ENCODE peak calls at places on chromosomes 4 and X, in nine cellular contexts. P is heart left ventricle, U is A549, N is GM12878, M is testis, G is K562, Z is GM12892, H is NB4, L is body of pancreas. D is an unnamed sample.

GRCh38 chr4:120718979-120719566 is 203.5 kb downstream of the PRDM5 start:
- DNase-seq in H (peak), Z (no peak), U (no peak), P (peak), N (no peak), L (no peak), G (peak), M (peak), D (no peak)

GRCh38 chr4:182297659-182298058 is 54.5 kb downstream of the TENM3 start:
- DNase-seq in L (no peak), H (peak), U (no peak), P (no peak), N (no peak), Z (no peak), G (no peak), M (no peak), D (peak)

GRCh38 chr4:15651682-15652081 is 3.5 kb downstream of the FBXL5 start:
- DNase-seq in H (peak), L (no peak), G (no peak), Z (no peak), P (no peak), U (no peak), N (no peak), M (no peak), D (no peak)

GRCh38 chr4:63717384-63717783 is 691.9 kb downstream of the TECRL start:
- DNase-seq in N (peak), H (peak), P (no peak), Z (no peak), G (peak), L (no peak), M (no peak), U (peak), D (no peak)

GRCh38 chrX:63919081-63919480 is 134.1 kb upstream of the ARHGEF9 start:
- DNase-seq in G (no peak), M (no peak), Z (no peak), H (no peak), U (no peak), L (no peak), N (no peak), P (no peak), D (no peak)

GRCh38 chr4:77500801-77501200 is 104.8 kb upstream of the CXCL13 start:
- DNase-seq in H (no peak), L (no peak), N (no peak), Z (no peak), P (no peak), U (no peak), G (no peak), M (no peak), D (no peak)

GRCh38 chr4:184232212-184232611 is 14.5 kb upstream of the ENPP6 start:
- DNase-seq in L (no peak), N (no peak), Z (no peak), G (no peak), M (no peak), U (no peak), H (no peak), P (no peak), D (no peak)

GRCh38 chrX:129771266-129771995 is 8.3 kb upstream of the SASH3 start:
- DNase-seq in H (no peak), U (no peak), L (no peak), N (no peak), P (no peak), G (no peak), M (no peak), Z (no peak), D (no peak)

GRCh38 chr4:26871611-26872010 is 11.0 kb downstream of the STIM2 start:
- DNase-seq in N (no peak), G (no peak), P (no peak), U (no peak), H (no peak), L (no peak), Z (no peak), M (no peak), D (no peak)

GRCh38 chrX:129523076-129524055 is at the start of gene SMARCA1:
- DNase-seq in U (peak), Z (peak), L (peak), M (peak), G (no peak), H (no peak), N (no peak), P (peak), D (peak)

DNA sequence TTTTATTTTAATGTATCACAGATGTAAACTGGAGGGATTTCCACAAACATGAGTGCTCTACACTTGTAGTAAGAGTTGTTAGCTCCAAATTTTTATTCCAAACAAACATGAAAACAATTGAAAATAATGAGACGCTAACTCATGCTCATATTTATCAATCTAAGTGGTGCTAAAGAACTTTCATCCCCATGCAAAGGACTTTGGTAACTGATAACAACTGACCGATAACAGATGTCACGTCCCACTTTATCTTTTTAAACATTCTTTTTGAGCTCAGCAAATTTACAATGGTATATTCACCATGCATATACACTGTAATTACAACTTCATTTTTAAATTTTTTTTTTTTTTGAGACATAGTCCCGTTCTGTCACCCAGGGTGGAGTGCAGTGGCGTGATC is 15.6 kb upstream of the MAOA start:
- DNase-seq in G (no peak), M (no peak), N (no peak), L (no peak), H (no peak), P (no peak), Z (no peak), U (no peak), D (no peak)
- TF ChIP-seq POLR2A in G (no peak), M (no peak), N (no peak), L (no peak), H (no peak), P (no peak), Z (no peak), U (no peak), D (no peak)

GRCh38 chrX:100263650-100264049 is 146.4 kb downstream of the PCDH19 start:
- DNase-seq in P (no peak), L (no peak), G (no peak), N (no peak), Z (no peak), M (no peak), H (no peak), U (no peak), D (no peak)
- TF ChIP-seq POLR2A in P (no peak), L (no peak), G (no peak), N (no peak), Z (no peak), M (no peak), H (no peak), U (no peak), D (no peak)

DNA sequence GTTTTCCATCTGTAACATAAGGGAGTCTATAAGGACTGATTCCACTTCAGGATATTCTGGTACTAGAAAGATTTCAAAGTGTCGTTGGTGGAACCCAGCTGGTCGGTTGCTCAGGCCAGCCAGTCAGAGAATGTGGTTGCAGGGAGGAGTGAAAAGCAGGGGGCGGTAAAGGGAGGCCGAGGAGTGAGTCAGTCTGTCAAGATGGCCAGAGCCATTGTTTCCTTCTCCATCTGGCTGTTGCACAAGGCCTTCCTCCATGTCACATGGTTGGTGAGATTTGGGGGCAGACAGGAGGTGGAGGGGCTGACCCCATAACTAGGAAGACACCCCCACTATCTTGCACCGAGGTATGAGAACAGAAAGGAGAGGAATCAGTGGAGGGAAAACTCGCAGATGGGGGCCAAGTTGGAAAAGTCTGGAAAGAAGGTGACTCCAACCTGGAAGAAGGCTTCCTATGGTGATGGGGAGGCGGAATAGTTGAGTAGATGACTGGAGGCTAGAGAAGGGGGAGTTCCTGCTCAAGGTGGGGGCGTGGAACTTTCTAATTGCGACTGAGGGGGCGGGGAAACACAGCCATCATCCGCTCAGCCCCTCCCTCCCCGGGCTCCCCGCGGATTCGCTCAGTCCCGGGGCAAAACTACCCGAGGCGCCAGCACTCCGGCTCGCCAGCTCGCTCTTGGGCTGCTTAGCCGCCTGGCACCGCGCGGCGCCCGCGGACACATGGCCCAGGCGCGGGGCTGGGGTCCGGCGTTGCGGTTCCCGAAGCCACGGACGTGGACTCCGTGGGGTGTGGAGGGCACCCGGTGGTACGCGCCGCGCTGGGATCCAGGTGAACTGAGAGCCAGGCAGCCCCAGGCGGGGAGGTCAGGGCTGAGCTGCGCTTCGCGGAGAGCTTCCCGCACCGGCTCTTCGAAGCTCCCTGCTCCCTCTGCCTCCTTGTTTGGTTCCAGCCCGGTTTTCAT is 38.5 kb downstream of the STARD8 start:
- DNase-seq in M (no peak), N (no peak), U (peak), G (peak), P (peak), H (peak), Z (no peak), L (no peak), D (no peak)
- TF ChIP-seq POLR2A in M (no peak), N (no peak), U (no peak), G (peak), P (no peak), H (peak), Z (no peak), L (peak), D (no peak)

GRCh38 chr4:39528056-39528465 is 822 bp upstream of the UGDH start:
- DNase-seq in N (no peak), P (no peak), U (peak), M (no peak), G (no peak), Z (no peak), L (no peak), H (no peak), D (peak)

GRCh38 chr4:39526810-39527295 is 386 bp downstream of the UGDH start:
- DNase-seq in H (no peak), L (no peak), N (no peak), Z (peak), G (no peak), P (no peak), U (no peak), M (peak), D (no peak)

GRCh38 chr4:39529534-39529933 is 2.3 kb upstream of the UGDH start:
- DNase-seq in G (no peak), M (no peak), U (no peak), P (no peak), H (no peak), Z (no peak), L (no peak), N (no peak), D (no peak)

GRCh38 chr4:39526283-39526682 is 956 bp downstream of the UGDH start:
- DNase-seq in G (no peak), L (no peak), P (no peak), M (no peak), N (no peak), Z (no peak), U (no peak), H (no peak), D (no peak)

GRCh38 chr4:39527296-39528055 is at the start of gene UGDH:
- DNase-seq in U (peak), P (peak), N (peak), M (peak), Z (peak), G (peak), L (peak), H (peak), D (peak)
- TF ChIP-seq POLR2A in U (peak), P (peak), N (peak), M (peak), Z (peak), G (peak), L (peak), H (peak), D (peak)